ENCODE peak calls at places on chromosome 1, in four cellular contexts. A is astrocyte of the cerebellum, B is T-cell, T is AG20443. Y is an unnamed sample.

GRCh38 chr1:153578490-153578889 is 12.8 kb upstream of the S100A2 start:
- DNase-seq in T (peak), B (no peak), A (no peak), Y (no peak)

GRCh38 chr1:14390816-14391215 is 207.7 kb upstream of the KAZN start:
- DNase-seq in A (no peak), T (no peak), B (no peak), Y (no peak)

GRCh38 chr1:52925571-52926005 is 1.5 kb upstream of the SCP2 start:
- DNase-seq in B (no peak), T (no peak), A (no peak), Y (no peak)

GRCh38 chr1:155062151-155062686 is 1.3 kb upstream of the EFNA4 start:
- DNase-seq in A (no peak), T (no peak), B (no peak), Y (no peak)

GRCh38 chr1:10519016-10519417 is 44.3 kb downstream of the PEX14 start:
- DNase-seq in T (no peak), B (no peak), A (no peak), Y (no peak)

GRCh38 chr1:161885759-161886158 is 119.6 kb downstream of the ATF6 start:
- DNase-seq in T (no peak), A (no peak), B (no peak), Y (no peak)

GRCh38 chr1:42830631-42831030 is 13.4 kb upstream of the SVBP start:
- DNase-seq in A (no peak), B (no peak), T (no peak), Y (no peak)

GRCh38 chr1:83511327-83511726 is 487.6 kb downstream of the TTLL7 start:
- DNase-seq in A (peak), T (no peak), B (no peak), Y (peak)

GRCh38 chr1:3852711-3853498 is 4.1 kb downstream of the CEP104 start:
- DNase-seq in B (no peak), A (no peak), T (no peak), Y (no peak)

GRCh38 chr1:184827600-184828368 is 73.1 kb upstream of the EDEM3 start:
- DNase-seq in T (peak), A (peak), B (no peak), Y (peak)

GRCh38 chr1:160720366-160720765 is 8.7 kb upstream of the CD48 start:
- DNase-seq in B (no peak), T (no peak), A (no peak), Y (peak)